ENCODE peak calls at places on chromosomes 3 and 15, in seven cellular contexts. One of them, this sample, is unnamed. For H3K36me3 and H3K4me1, the result is how much of the 10 kb centered on the place peaks cover.

GRCh38 chr15:57153140-57153539 is 223.2 kb upstream of the CGNL1 start:
- DNase-seq in tibial nerve: no peak
- DNase-seq in heart left ventricle: no peak
- DNase-seq in neural progenitor cell: no peak
- DNase-seq in CD8-positive, alpha-beta T cell: no peak
- DNase-seq in endodermal cell: no peak
- DNase-seq in astrocyte: peak
- DNase-seq in this sample: no peak

GRCh38 chr3:123920383-123920782 is 36.3 kb upstream of the MYLK start:
- DNase-seq in heart left ventricle: no peak
- DNase-seq in neural progenitor cell: no peak
- DNase-seq in endodermal cell: no peak
- DNase-seq in astrocyte: no peak
- DNase-seq in tibial nerve: no peak
- DNase-seq in CD8-positive, alpha-beta T cell: no peak
- DNase-seq in this sample: no peak

GRCh38 chr3:45555666-45556065 is 38.9 kb upstream of the LIMD1 start:
- DNase-seq in heart left ventricle: no peak
- DNase-seq in neural progenitor cell: no peak
- DNase-seq in astrocyte: no peak
- DNase-seq in CD8-positive, alpha-beta T cell: no peak
- DNase-seq in endodermal cell: peak
- DNase-seq in tibial nerve: no peak
- DNase-seq in this sample: no peak

GRCh38 chr3:112293368-112294321 is at the start of gene SLC9C1:
- DNase-seq in CD8-positive, alpha-beta T cell: no peak
- DNase-seq in astrocyte: peak
- DNase-seq in endodermal cell: peak
- DNase-seq in tibial nerve: no peak
- DNase-seq in neural progenitor cell: peak
- DNase-seq in heart left ventricle: no peak
- DNase-seq in this sample: no peak

GRCh38 chr15:81777546-81777945 is 268.3 kb downstream of the MEX3B start:
- DNase-seq in heart left ventricle: no peak
- DNase-seq in endodermal cell: no peak
- DNase-seq in tibial nerve: no peak
- DNase-seq in neural progenitor cell: no peak
- DNase-seq in CD8-positive, alpha-beta T cell: no peak
- DNase-seq in astrocyte: no peak
- DNase-seq in this sample: no peak

GRCh38 chr3:12014613-12015012 is 10.4 kb downstream of the SYN2 start:
- DNase-seq in CD8-positive, alpha-beta T cell: no peak
- DNase-seq in astrocyte: no peak
- DNase-seq in tibial nerve: no peak
- DNase-seq in heart left ventricle: no peak
- DNase-seq in endodermal cell: no peak
- DNase-seq in neural progenitor cell: no peak
- DNase-seq in this sample: no peak

GRCh38 chr3:151630035-151630434 is 103.7 kb upstream of the AADACL2 start:
- DNase-seq in tibial nerve: no peak
- DNase-seq in CD8-positive, alpha-beta T cell: no peak
- DNase-seq in astrocyte: no peak
- DNase-seq in endodermal cell: no peak
- DNase-seq in heart left ventricle: no peak
- DNase-seq in neural progenitor cell: no peak
- DNase-seq in this sample: no peak

GRCh38 chr3:71056327-71056726 is 527.2 kb downstream of the FOXP1 start:
- DNase-seq in CD8-positive, alpha-beta T cell: no peak
- DNase-seq in astrocyte: peak
- DNase-seq in heart left ventricle: no peak
- DNase-seq in tibial nerve: no peak
- DNase-seq in neural progenitor cell: no peak
- DNase-seq in endodermal cell: no peak
- DNase-seq in this sample: no peak

GRCh38 chr3:37935756-37936666 is 54.6 kb upstream of the VILL start:
- DNase-seq in CD8-positive, alpha-beta T cell: no peak
- DNase-seq in astrocyte: peak
- DNase-seq in tibial nerve: no peak
- DNase-seq in heart left ventricle: no peak
- DNase-seq in neural progenitor cell: peak
- DNase-seq in endodermal cell: peak
- DNase-seq in this sample: no peak

GRCh38 chr3:133248389-133248788 is 151.5 kb upstream of the BFSP2 start:
- DNase-seq in heart left ventricle: no peak
- DNase-seq in neural progenitor cell: no peak
- DNase-seq in CD8-positive, alpha-beta T cell: no peak
- DNase-seq in astrocyte: no peak
- DNase-seq in tibial nerve: no peak
- DNase-seq in endodermal cell: no peak
- DNase-seq in this sample: no peak

GRCh38 chr3:32132706-32133105 is 26.3 kb downstream of the GPD1L start:
- DNase-seq in endodermal cell: no peak
- DNase-seq in astrocyte: no peak
- DNase-seq in CD8-positive, alpha-beta T cell: no peak
- DNase-seq in heart left ventricle: no peak
- DNase-seq in neural progenitor cell: no peak
- DNase-seq in tibial nerve: no peak
- DNase-seq in this sample: no peak

GRCh38 chr3:15616053-15616452 is 14.5 kb downstream of the BTD start:
- DNase-seq in neural progenitor cell: no peak
- DNase-seq in heart left ventricle: no peak
- DNase-seq in endodermal cell: no peak
- DNase-seq in astrocyte: peak
- DNase-seq in CD8-positive, alpha-beta T cell: no peak
- DNase-seq in tibial nerve: no peak
- DNase-seq in this sample: no peak

GRCh38 chr15:99578809-99579208 is 13.0 kb downstream of the MEF2A start:
- DNase-seq in endodermal cell: no peak
- DNase-seq in heart left ventricle: no peak
- DNase-seq in CD8-positive, alpha-beta T cell: no peak
- DNase-seq in astrocyte: peak
- DNase-seq in tibial nerve: no peak
- DNase-seq in neural progenitor cell: no peak
- DNase-seq in this sample: no peak

GRCh38 chr3:156787926-156788663 is 38.1 kb upstream of the LEKR1 start:
- DNase-seq in tibial nerve: no peak
- DNase-seq in neural progenitor cell: no peak
- DNase-seq in heart left ventricle: no peak
- DNase-seq in astrocyte: peak
- DNase-seq in CD8-positive, alpha-beta T cell: no peak
- DNase-seq in endodermal cell: no peak
- DNase-seq in this sample: no peak

GRCh38 chr3:170044795-170045244 is 7.0 kb downstream of the GPR160 start:
- DNase-seq in endodermal cell: no peak
- DNase-seq in neural progenitor cell: no peak
- DNase-seq in astrocyte: no peak
- DNase-seq in heart left ventricle: no peak
- DNase-seq in CD8-positive, alpha-beta T cell: no peak
- DNase-seq in tibial nerve: no peak
- DNase-seq in this sample: no peak

GRCh38 chr3:17642474-17642873 is 100.0 kb downstream of the TBC1D5 start:
- DNase-seq in endodermal cell: no peak
- DNase-seq in heart left ventricle: no peak
- DNase-seq in astrocyte: no peak
- DNase-seq in tibial nerve: no peak
- DNase-seq in neural progenitor cell: no peak
- DNase-seq in CD8-positive, alpha-beta T cell: no peak
- DNase-seq in this sample: no peak

GRCh38 chr3:102000620-102001209 is 151.4 kb downstream of the NFKBIZ start:
- DNase-seq in CD8-positive, alpha-beta T cell: no peak
- DNase-seq in heart left ventricle: no peak
- DNase-seq in neural progenitor cell: no peak
- DNase-seq in astrocyte: no peak
- DNase-seq in tibial nerve: no peak
- DNase-seq in endodermal cell: no peak
- DNase-seq in this sample: no peak

GRCh38 chr3:66401578-66402382 is 99.0 kb downstream of the LRIG1 start:
- DNase-seq in astrocyte: no peak
- DNase-seq in neural progenitor cell: peak
- DNase-seq in heart left ventricle: no peak
- DNase-seq in CD8-positive, alpha-beta T cell: no peak
- DNase-seq in endodermal cell: peak
- DNase-seq in tibial nerve: no peak
- DNase-seq in this sample: no peak

GRCh38 chr3:127428344-127429001 is 140.6 kb upstream of the PRR20G start:
- DNase-seq in heart left ventricle: no peak
- DNase-seq in endodermal cell: peak
- DNase-seq in tibial nerve: no peak
- DNase-seq in astrocyte: no peak
- DNase-seq in CD8-positive, alpha-beta T cell: no peak
- DNase-seq in neural progenitor cell: no peak
- DNase-seq in this sample: no peak

GRCh38 chr3:126472277-126473006 is 3.2 kb downstream of the ZXDC start:
- DNase-seq in neural progenitor cell: no peak
- DNase-seq in tibial nerve: peak
- DNase-seq in astrocyte: peak
- DNase-seq in CD8-positive, alpha-beta T cell: no peak
- DNase-seq in endodermal cell: no peak
- DNase-seq in heart left ventricle: peak
- DNase-seq in this sample: peak

GRCh38 chr3:51354172-51354571 is 30.9 kb upstream of the MANF start:
- DNase-seq in astrocyte: no peak
- DNase-seq in endodermal cell: no peak
- DNase-seq in heart left ventricle: no peak
- DNase-seq in tibial nerve: no peak
- DNase-seq in neural progenitor cell: no peak
- DNase-seq in CD8-positive, alpha-beta T cell: no peak
- DNase-seq in this sample: no peak

GRCh38 chr3:49715611-49716121 is 3.8 kb downstream of the AMIGO3 start:
- DNase-seq in astrocyte: no peak
- DNase-seq in neural progenitor cell: no peak
- DNase-seq in heart left ventricle: no peak
- DNase-seq in endodermal cell: no peak
- DNase-seq in tibial nerve: no peak
- DNase-seq in CD8-positive, alpha-beta T cell: no peak
- DNase-seq in this sample: no peak

GRCh38 chr3:124878561-124879394 is 8.4 kb downstream of the ITGB5 start:
- DNase-seq in astrocyte: peak
- DNase-seq in CD8-positive, alpha-beta T cell: no peak
- DNase-seq in endodermal cell: peak
- DNase-seq in heart left ventricle: peak
- DNase-seq in tibial nerve: no peak
- DNase-seq in neural progenitor cell: no peak
- DNase-seq in this sample: peak

GRCh38 chr3:5205165-5205941 is 17.8 kb downstream of the EDEM1 start:
- DNase-seq in astrocyte: peak
- DNase-seq in heart left ventricle: no peak
- DNase-seq in tibial nerve: no peak
- DNase-seq in neural progenitor cell: no peak
- DNase-seq in CD8-positive, alpha-beta T cell: no peak
- DNase-seq in endodermal cell: no peak
- DNase-seq in this sample: no peak

GRCh38 chr3:40187945-40188344 is 121.6 kb upstream of the EIF1B start:
- DNase-seq in astrocyte: no peak
- DNase-seq in tibial nerve: no peak
- DNase-seq in neural progenitor cell: no peak
- DNase-seq in heart left ventricle: no peak
- DNase-seq in CD8-positive, alpha-beta T cell: no peak
- DNase-seq in endodermal cell: peak
- DNase-seq in this sample: no peak

GRCh38 chr15:93018574-93018973 is 70.4 kb downstream of the RGMA start:
- DNase-seq in astrocyte: no peak
- DNase-seq in neural progenitor cell: peak
- DNase-seq in CD8-positive, alpha-beta T cell: no peak
- DNase-seq in tibial nerve: no peak
- DNase-seq in endodermal cell: peak
- DNase-seq in heart left ventricle: no peak
- DNase-seq in this sample: no peak
- H3K36me3 ChIP-seq in astrocyte: half or more
- H3K36me3 ChIP-seq in neural progenitor cell: half or more
- H3K36me3 ChIP-seq in CD8-positive, alpha-beta T cell: half or more
- H3K36me3 ChIP-seq in tibial nerve: under half
- H3K36me3 ChIP-seq in endodermal cell: half or more
- H3K36me3 ChIP-seq in heart left ventricle: under half
- H3K36me3 ChIP-seq in this sample: half or more

GRCh38 chr15:80251505-80252280 is at the start of gene CTXND1:
- DNase-seq in endodermal cell: peak
- DNase-seq in tibial nerve: no peak
- DNase-seq in neural progenitor cell: peak
- DNase-seq in astrocyte: no peak
- DNase-seq in CD8-positive, alpha-beta T cell: no peak
- DNase-seq in heart left ventricle: no peak
- DNase-seq in this sample: no peak

GRCh38 chr15:80250614-80251504 is 1.2 kb downstream of the CTXND1 start:
- DNase-seq in neural progenitor cell: peak
- DNase-seq in astrocyte: no peak
- DNase-seq in CD8-positive, alpha-beta T cell: no peak
- DNase-seq in heart left ventricle: no peak
- DNase-seq in tibial nerve: no peak
- DNase-seq in endodermal cell: no peak
- DNase-seq in this sample: no peak

GRCh38 chr15:80247320-80247719 is 4.7 kb downstream of the CTXND1 start:
- DNase-seq in heart left ventricle: no peak
- DNase-seq in CD8-positive, alpha-beta T cell: no peak
- DNase-seq in neural progenitor cell: no peak
- DNase-seq in astrocyte: no peak
- DNase-seq in tibial nerve: no peak
- DNase-seq in endodermal cell: no peak
- DNase-seq in this sample: no peak

GRCh38 chr15:80249973-80250372 is 2.0 kb downstream of the CTXND1 start:
- DNase-seq in neural progenitor cell: no peak
- DNase-seq in tibial nerve: no peak
- DNase-seq in endodermal cell: no peak
- DNase-seq in CD8-positive, alpha-beta T cell: no peak
- DNase-seq in heart left ventricle: no peak
- DNase-seq in astrocyte: no peak
- DNase-seq in this sample: no peak

GRCh38 chr15:80252281-80252619 is 237 bp upstream of the CTXND1 start:
- DNase-seq in heart left ventricle: no peak
- DNase-seq in astrocyte: no peak
- DNase-seq in endodermal cell: no peak
- DNase-seq in tibial nerve: no peak
- DNase-seq in CD8-positive, alpha-beta T cell: no peak
- DNase-seq in neural progenitor cell: no peak
- DNase-seq in this sample: no peak
- H3K4me3 ChIP-seq in heart left ventricle: peak
- H3K4me3 ChIP-seq in astrocyte: peak
- H3K4me3 ChIP-seq in endodermal cell: peak
- H3K4me3 ChIP-seq in tibial nerve: peak
- H3K4me3 ChIP-seq in CD8-positive, alpha-beta T cell: no peak
- H3K4me3 ChIP-seq in neural progenitor cell: peak
- H3K4me3 ChIP-seq in this sample: peak

GRCh38 chr15:67107014-67107812 is 41.8 kb downstream of the SMAD3 start:
- DNase-seq in heart left ventricle: peak
- DNase-seq in endodermal cell: no peak
- DNase-seq in astrocyte: peak
- DNase-seq in neural progenitor cell: no peak
- DNase-seq in CD8-positive, alpha-beta T cell: no peak
- DNase-seq in tibial nerve: no peak
- DNase-seq in this sample: peak
- H3K4me1 ChIP-seq in heart left ventricle: half or more
- H3K4me1 ChIP-seq in endodermal cell: under half
- H3K4me1 ChIP-seq in astrocyte: half or more
- H3K4me1 ChIP-seq in neural progenitor cell: under half
- H3K4me1 ChIP-seq in CD8-positive, alpha-beta T cell: half or more
- H3K4me1 ChIP-seq in tibial nerve: under half
- H3K4me1 ChIP-seq in this sample: half or more

DNA sequence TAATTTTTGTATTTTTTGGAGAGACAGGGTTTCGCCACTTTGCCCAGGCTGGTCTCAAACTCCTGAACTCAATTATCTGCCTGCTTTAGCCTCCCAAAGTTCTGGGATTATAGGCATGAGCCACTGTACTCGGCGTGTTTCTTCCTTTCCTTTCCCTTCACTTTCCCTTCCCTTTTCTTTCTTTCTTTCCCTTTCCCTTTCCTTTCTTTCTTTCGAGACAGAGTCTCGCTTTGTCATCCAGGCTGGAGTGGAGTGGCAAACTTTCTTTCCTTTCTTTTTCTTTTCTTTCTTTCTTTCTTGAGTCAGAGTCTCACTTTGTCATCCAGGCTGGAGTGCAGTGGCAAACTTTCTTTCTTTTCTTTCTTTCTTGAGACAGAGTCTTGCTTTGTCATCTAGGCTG is 17.4 kb upstream of the LDHAL6B start:
- DNase-seq in CD8-positive, alpha-beta T cell: no peak
- DNase-seq in neural progenitor cell: no peak
- DNase-seq in endodermal cell: no peak
- DNase-seq in tibial nerve: no peak
- DNase-seq in astrocyte: no peak
- DNase-seq in heart left ventricle: no peak
- DNase-seq in this sample: no peak
- H3K36me3 ChIP-seq in CD8-positive, alpha-beta T cell: under half
- H3K36me3 ChIP-seq in neural progenitor cell: under half
- H3K36me3 ChIP-seq in endodermal cell: under half
- H3K36me3 ChIP-seq in tibial nerve: under half
- H3K36me3 ChIP-seq in astrocyte: under half
- H3K36me3 ChIP-seq in heart left ventricle: under half
- H3K36me3 ChIP-seq in this sample: under half

This sample was measured in thoracic aorta.